ENCODE peak calls at places on chromosomes 3 and 15, in five cellular contexts. V is neuronal stem cell, Y is H9, P is mesenchymal stem cell, L is trophoblast cell. W is an unnamed sample.

GRCh38 chr15:97521894-97522293 is 438.6 kb upstream of the ARRDC4 start:
- DNase-seq in L (no peak), V (peak), P (peak), Y (no peak), W (no peak)

GRCh38 chr3:144362126-144362525 is 390.5 kb downstream of the DIPK2A start:
- DNase-seq in L (peak), V (no peak), Y (no peak), P (peak), W (no peak)

GRCh38 chr3:757711-758110 is 335.1 kb upstream of the CNTN6 start:
- DNase-seq in Y (no peak), V (no peak), P (no peak), L (no peak), W (no peak)

GRCh38 chr3:162034368-162034767 is 537.8 kb downstream of the OTOL1 start:
- DNase-seq in V (no peak), L (no peak), Y (no peak), P (peak), W (no peak)

GRCh38 chr3:57977755-57978715 is 30.2 kb upstream of the FLNB start:
- DNase-seq in L (no peak), V (no peak), Y (no peak), P (no peak), W (no peak)

GRCh38 chr15:58287891-58288290 is 143.9 kb upstream of the LIPC start:
- DNase-seq in L (no peak), V (no peak), P (no peak), Y (no peak), W (no peak)

GRCh38 chr3:53069422-53070068 is 23.7 kb upstream of the SFMBT1 start:
- DNase-seq in L (no peak), Y (no peak), V (no peak), P (peak), W (no peak)

GRCh38 chr15:80058851-80059785 is at the start of gene ZFAND6:
- DNase-seq in P (peak), L (peak), Y (peak), V (peak), W (peak)

GRCh38 chr3:81778678-81779182 is 17.3 kb upstream of the GBE1 start:
- DNase-seq in P (peak), V (no peak), Y (no peak), L (no peak), W (no peak)

GRCh38 chr15:71301958-71302621 is 186.8 kb downstream of the THSD4 start:
- DNase-seq in P (no peak), Y (no peak), L (no peak), V (no peak), W (no peak)

GRCh38 chr3:123025642-123026521 is 1.7 kb downstream of the SEMA5B start:
- DNase-seq in Y (peak), V (peak), L (no peak), P (no peak), W (peak)

DNA sequence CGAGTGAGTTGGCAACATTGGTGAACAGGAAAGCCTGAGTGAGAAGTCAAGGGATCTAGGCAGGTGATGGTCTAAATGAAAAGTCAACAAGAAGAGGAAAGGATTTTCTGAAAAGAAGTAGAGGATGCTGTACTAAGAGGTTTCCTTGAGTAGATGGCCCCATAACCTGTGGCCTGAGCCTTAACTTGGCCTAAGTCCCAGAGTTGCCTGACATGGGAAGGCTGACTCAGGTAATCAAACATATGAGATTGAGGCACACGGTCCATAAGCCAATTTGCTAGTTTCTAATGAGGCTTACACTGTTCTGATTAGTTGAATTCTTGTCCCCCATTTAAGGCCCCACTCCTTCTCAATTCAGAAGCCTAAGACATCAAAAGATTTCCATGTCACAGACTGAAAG is 262.5 kb upstream of the LMCD1 start:
- DNase-seq in P (no peak), L (no peak), V (no peak), Y (no peak), W (no peak)
- H3K9ac ChIP-seq in P (no peak), L (no peak), V (no peak), Y (no peak), W (no peak)

DNA sequence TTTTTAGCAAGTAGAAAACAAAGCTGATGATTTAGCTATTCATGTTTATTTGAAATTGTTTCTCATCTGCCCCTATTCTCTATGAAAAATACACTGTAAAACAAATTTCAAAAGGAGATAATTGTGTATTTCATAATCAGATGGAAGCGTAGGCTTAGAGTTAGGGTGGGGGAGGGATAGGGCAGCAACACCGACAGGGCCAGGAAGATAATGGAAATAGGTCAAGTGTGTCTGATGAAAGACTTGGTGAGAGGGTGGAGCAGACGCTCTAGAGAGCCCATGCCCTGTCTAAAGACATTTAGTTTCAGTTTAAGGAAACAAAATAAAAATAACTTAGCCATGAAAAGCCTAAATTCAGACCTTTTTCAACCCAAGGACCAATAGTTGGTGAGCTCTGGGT is 51.6 kb upstream of the ARL6 start:
- DNase-seq in P (no peak), Y (no peak), L (no peak), V (no peak), W (no peak)
- H2BK12ac ChIP-seq in P (no peak), Y (no peak), L (no peak), V (no peak), W (no peak)

GRCh38 chr3:114442251-114442650 is 148.4 kb downstream of the TIGIT start:
- DNase-seq in V (no peak), Y (no peak), P (peak), L (no peak), W (no peak)
- H3K9ac ChIP-seq in V (no peak), Y (no peak), P (no peak), L (no peak), W (no peak)

DNA sequence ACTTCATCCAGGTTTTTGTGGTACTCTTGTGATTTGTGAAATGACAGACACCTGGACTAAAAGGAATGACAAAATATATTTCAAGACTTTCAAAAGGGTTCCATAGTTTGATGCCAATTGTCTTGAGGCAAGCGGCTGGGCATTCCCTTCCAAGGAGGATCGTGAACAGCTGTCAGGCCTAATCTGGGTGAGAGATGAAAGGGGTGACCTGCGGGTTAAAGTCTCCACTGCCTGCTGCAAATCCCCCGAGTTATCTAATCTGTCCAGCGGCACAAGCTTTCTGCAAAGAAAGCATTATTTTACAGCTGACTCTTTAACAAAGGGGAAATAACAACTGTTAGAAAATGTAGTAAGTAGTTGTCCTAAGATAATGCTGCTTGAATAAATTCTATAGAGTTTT is 128.7 kb upstream of the MB21D2 start:
- DNase-seq in L (no peak), P (no peak), Y (no peak), V (no peak), W (no peak)
- H2BK12ac ChIP-seq in L (no peak), P (no peak), Y (no peak), V (no peak), W (no peak)

GRCh38 chr15:98549003-98549402 is 99.3 kb upstream of the IGF1R start:
- DNase-seq in Y (no peak), L (no peak), P (no peak), V (no peak), W (no peak)

GRCh38 chr15:98549741-98550140 is 98.6 kb upstream of the IGF1R start:
- DNase-seq in L (no peak), Y (no peak), P (no peak), V (no peak), W (no peak)

GRCh38 chr15:98547255-98547654 is 101.1 kb upstream of the IGF1R start:
- DNase-seq in V (no peak), L (no peak), Y (no peak), P (no peak), W (no peak)

GRCh38 chr15:98547741-98548166 is 100.6 kb upstream of the IGF1R start:
- DNase-seq in V (no peak), L (no peak), Y (peak), P (peak), W (peak)

DNA sequence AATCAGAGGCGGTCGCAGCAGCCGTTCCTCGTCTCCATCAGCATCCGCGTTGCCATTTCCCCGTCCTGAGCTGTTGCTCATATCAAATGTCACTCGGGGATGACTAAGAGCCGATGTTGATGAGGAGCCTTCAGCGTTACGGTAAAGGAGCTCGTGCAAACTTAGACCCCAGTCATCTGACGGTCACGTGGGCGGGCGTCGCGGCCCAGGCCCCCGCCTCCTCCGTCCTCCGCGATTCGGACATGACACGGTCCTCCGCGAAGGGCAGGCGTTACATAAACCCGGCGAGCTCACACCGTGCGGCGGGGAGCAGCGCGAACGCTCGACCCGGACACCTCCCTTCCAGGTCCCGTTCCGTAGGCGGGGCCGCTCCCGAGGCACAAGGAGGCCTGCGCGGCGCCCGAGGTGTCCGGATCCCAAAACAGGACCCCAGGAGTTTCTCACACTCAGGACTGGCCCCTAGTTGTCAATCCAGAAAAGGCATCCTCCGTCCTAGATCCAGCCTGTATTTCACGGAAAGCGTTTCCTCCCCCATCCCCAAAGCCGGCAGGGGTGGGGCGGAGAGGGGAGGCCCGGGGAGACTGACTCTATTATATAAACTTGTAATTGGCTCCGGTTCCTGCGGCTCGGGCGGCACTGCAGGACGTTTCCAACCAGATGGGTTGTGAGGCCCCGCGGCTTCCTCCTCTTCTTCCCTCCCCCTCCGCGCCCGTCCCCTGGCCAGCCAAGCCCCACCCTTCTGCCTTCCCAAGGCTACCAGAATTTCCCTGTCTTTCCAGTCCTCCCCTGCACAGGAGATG is 100.0 kb upstream of the IGF1R start:
- DNase-seq in Y (peak), V (peak), P (peak), L (peak), W (peak)
- H3K9ac ChIP-seq in Y (peak), V (peak), P (peak), L (no peak), W (peak)

GRCh38 chr15:67017318-67017717 is 48.1 kb upstream of the SMAD3 start:
- DNase-seq in P (no peak), L (no peak), V (no peak), Y (no peak), W (no peak)
- H2BK12ac ChIP-seq in P (no peak), L (no peak), V (no peak), Y (no peak), W (no peak)

GRCh38 chr3:73801444-73801843 is 176.7 kb upstream of the PDZRN3 start:
- DNase-seq in P (no peak), Y (no peak), V (no peak), L (no peak), W (no peak)

GRCh38 chr3:73804204-73804603 is 179.5 kb upstream of the PDZRN3 start:
- DNase-seq in V (no peak), P (no peak), Y (no peak), L (no peak), W (no peak)

GRCh38 chr3:73808862-73809509 is 184.2 kb upstream of the PDZRN3 start:
- DNase-seq in L (no peak), V (no peak), Y (no peak), P (no peak), W (no peak)

GRCh38 chr3:73805435-73805834 is 180.7 kb upstream of the PDZRN3 start:
- DNase-seq in P (no peak), L (no peak), V (no peak), Y (no peak), W (no peak)
- H3K9ac ChIP-seq in P (no peak), L (no peak), V (no peak), Y (no peak), W (no peak)

GRCh38 chr15:39799552-39800011 is 16.9 kb upstream of the FSIP1 start:
- DNase-seq in P (no peak), V (no peak), L (no peak), Y (no peak), W (no peak)

GRCh38 chr15:39803016-39803415 is 20.4 kb upstream of the FSIP1 start:
- DNase-seq in P (no peak), V (no peak), Y (no peak), L (no peak), W (no peak)

GRCh38 chr15:39801641-39802309 is 19.1 kb upstream of the FSIP1 start:
- DNase-seq in Y (peak), V (no peak), P (peak), L (peak), W (no peak)

GRCh38 chr15:39807791-39808190 is 25.1 kb upstream of the FSIP1 start:
- DNase-seq in V (no peak), Y (peak), L (no peak), P (no peak), W (no peak)

DNA sequence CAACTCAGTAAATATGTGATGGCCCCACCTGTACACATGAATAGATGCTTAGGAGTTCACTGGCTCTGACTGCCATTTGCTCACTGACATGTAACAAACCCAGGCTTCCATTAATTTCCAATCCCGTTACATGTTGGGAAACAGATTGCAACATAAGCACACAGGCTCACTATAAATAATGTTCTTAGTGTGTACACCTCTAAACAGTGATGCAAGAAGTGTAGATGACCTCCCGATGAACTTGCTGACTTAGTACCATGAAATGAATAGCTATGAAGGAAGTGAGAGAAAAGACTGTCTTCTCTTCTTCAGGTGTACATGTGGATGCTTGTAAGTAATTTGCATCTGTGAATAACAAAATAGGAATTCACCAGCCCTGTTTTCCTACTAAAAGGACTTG is 21.4 kb upstream of the FSIP1 start:
- DNase-seq in P (peak), L (peak), V (no peak), Y (no peak), W (no peak)
- H2BK12ac ChIP-seq in P (no peak), L (no peak), V (no peak), Y (no peak), W (no peak)

GRCh38 chr3:131812433-131812832 is 222.4 kb downstream of the CPNE4 start:
- DNase-seq in V (no peak), Y (no peak), L (no peak), P (no peak), W (no peak)
- H3K9ac ChIP-seq in V (no peak), Y (no peak), L (no peak), P (no peak), W (no peak)

GRCh38 chr3:5678844-5679243 is 491.3 kb downstream of the EDEM1 start:
- DNase-seq in P (no peak), V (no peak), Y (no peak), L (no peak), W (no peak)
- H2BK12ac ChIP-seq in P (no peak), V (no peak), Y (no peak), L (no peak), W (no peak)